ENCODE peak calls at places on chromosomes 12 and 14, in five cellular contexts. I is endothelial cell, B is AG04450, Y is ascending aorta, Z is breast epithelium. L is an unnamed sample.

GRCh38 chr14:67426983-67427601 is 15.1 kb upstream of the PLEK2 start:
- DNase-seq in Y (peak; percentile 80), Z (peak; percentile 57), B (peak; percentile 45), I (peak; percentile 79), L (peak; percentile 72)

GRCh38 chr12:114425031-114425626 is 19.2 kb upstream of the TBX5 start:
- DNase-seq in B (no peak), Z (no peak), I (no peak), Y (no peak), L (no peak)

GRCh38 chr14:80419769-80420168 is 208.5 kb upstream of the DIO2 start:
- DNase-seq in Y (no peak), B (no peak), I (no peak), Z (no peak), L (no peak)

GRCh38 chr12:68743416-68743815 is 2.6 kb upstream of the SLC35E3 start:
- DNase-seq in Z (no peak), Y (no peak), I (no peak), B (no peak), L (no peak)

GRCh38 chr12:50529345-50529744 is 24.6 kb downstream of the DIP2B start:
- DNase-seq in I (no peak), B (no peak), Y (no peak), Z (no peak), L (no peak)

GRCh38 chr14:65496178-65496993 is 83.9 kb downstream of the FUT8 start:
- DNase-seq in I (no peak), Y (no peak), B (no peak), Z (no peak), L (no peak)

GRCh38 chr14:99211410-99211809 is 60.6 kb downstream of the BCL11B start:
- DNase-seq in I (no peak), Z (no peak), Y (no peak), B (no peak), L (no peak)

GRCh38 chr12:25386823-25387134 is 136.1 kb upstream of the KRAS start:
- DNase-seq in Y (no peak), Z (no peak), I (peak; percentile 19), B (no peak), L (no peak)

GRCh38 chr14:91509083-91509877 is 830 bp downstream of the PPP4R3A start:
- DNase-seq in I (peak; percentile 24), B (no peak), Z (no peak), Y (no peak), L (peak; percentile 41)

GRCh38 chr12:31369712-31370521 is 44.0 kb upstream of the SINHCAF start:
- DNase-seq in Z (no peak), Y (peak; percentile 68), I (peak; percentile 30), B (no peak), L (peak; percentile 51)

GRCh38 chr14:91374287-91374880 is 43.2 kb downstream of the CCDC88C start:
- DNase-seq in I (no peak), B (no peak), Y (no peak), Z (no peak), L (no peak)

DNA sequence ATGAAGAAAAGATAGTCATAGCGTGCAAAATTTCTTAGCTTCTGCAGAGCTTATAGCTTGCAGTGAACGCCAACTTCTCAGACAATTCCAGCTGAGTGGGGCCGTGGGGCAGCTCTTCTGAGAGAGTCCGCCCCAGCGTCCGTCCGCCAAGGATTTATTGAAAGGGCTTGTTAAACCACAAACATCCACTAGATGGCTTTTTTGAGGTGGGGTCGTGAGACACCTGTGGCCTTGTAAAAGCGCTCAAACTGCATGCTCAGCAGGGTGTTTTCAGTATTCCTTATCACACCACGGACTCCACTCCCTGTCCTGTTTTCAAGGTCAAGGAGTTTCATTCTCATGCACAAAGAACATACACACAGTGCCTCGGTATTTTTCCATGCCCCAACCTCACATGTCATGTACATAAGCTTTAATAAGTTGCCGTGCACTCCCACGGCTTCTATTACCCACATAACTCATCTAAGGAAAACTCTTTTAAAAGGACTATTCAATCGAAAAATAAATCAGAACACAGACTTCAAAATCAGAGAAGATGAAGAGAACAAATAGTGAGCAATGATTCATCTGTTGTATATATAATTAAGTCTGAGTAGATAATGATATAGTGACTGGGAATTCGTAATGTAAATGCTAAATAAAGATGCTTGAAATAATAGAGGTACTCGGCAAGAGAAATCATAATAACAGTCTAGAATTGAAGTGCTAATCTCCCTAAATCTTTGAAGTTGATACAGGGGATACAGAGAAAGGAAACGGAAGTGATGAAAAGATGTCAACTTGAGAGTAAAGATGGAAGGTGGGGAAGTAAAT is 46.7 kb downstream of the WBP11 start:
- DNase-seq in I (peak; percentile 53), Y (no peak), B (no peak), Z (no peak), L (no peak)
- TF ChIP-seq CTCF in I (peak; percentile 80), Y (no peak), B (peak; percentile 42), Z (no peak), L (no peak)

GRCh38 chr12:7460375-7461259 is 16.7 kb upstream of the CD163L1 start:
- DNase-seq in I (peak; percentile 59), B (no peak), Y (no peak), Z (no peak), L (no peak)
- TF ChIP-seq CTCF in I (peak; percentile 71), B (peak; percentile 98), Y (no peak), Z (peak; percentile 41), L (peak; percentile 80)

GRCh38 chr12:130163461-130164215 is 1.4 kb downstream of the FZD10 start:
- DNase-seq in Y (no peak), Z (no peak), I (no peak), B (no peak), L (no peak)
- TF ChIP-seq CTCF in Y (no peak), Z (no peak), I (no peak), B (no peak), L (no peak)

GRCh38 chr12:60101715-60102114 is 505.9 kb downstream of the SLC16A7 start:
- DNase-seq in Z (no peak), Y (no peak), B (no peak), I (no peak), L (no peak)

GRCh38 chr12:60100852-60101251 is 505.0 kb downstream of the SLC16A7 start:
- DNase-seq in Z (no peak), Y (no peak), B (no peak), I (no peak), L (no peak)

GRCh38 chr12:60112063-60112462 is 516.2 kb downstream of the SLC16A7 start:
- DNase-seq in Z (no peak), Y (no peak), B (no peak), I (no peak), L (no peak)

GRCh38 chr12:60107992-60108391 is 512.2 kb downstream of the SLC16A7 start:
- DNase-seq in Z (no peak), Y (no peak), B (no peak), I (no peak), L (no peak)

GRCh38 chr12:60106207-60106606 is 510.4 kb downstream of the SLC16A7 start:
- DNase-seq in Y (no peak), I (no peak), B (no peak), Z (no peak), L (no peak)
- TF ChIP-seq CTCF in Y (no peak), I (no peak), B (peak; percentile 46), Z (no peak), L (no peak)

L was measured in lung.